ENCODE peak calls at places on chromosomes 1 and 21, in ten cellular contexts. Y is sigmoid colon, L is transverse colon, K is stomach, U is tibial nerve, P is ovary, C is H1, H is A549, B is upper lobe of left lung, O is K562. T is an unnamed sample.

GRCh38 chr1:156444407-156445001 is 56.1 kb downstream of the MEF2D start:
- DNase-seq in Y (no peak), L (no peak), K (no peak), U (no peak), P (no peak), C (no peak), H (peak), B (no peak), O (peak), T (no peak)

GRCh38 chr1:233359431-233359830 is 31.9 kb downstream of the MAP3K21 start:
- DNase-seq in Y (no peak), L (peak), K (peak), U (no peak), P (no peak), C (no peak), H (peak), B (peak), O (no peak), T (no peak)

GRCh38 chr1:174744886-174745285 is 254.9 kb upstream of the CACYBP start:
- DNase-seq in Y (no peak), L (no peak), K (no peak), U (no peak), P (no peak), C (no peak), H (no peak), B (no peak), O (no peak), T (no peak)

GRCh38 chr21:46434322-46434958 is 24.3 kb upstream of the DIP2A start:
- DNase-seq in Y (no peak), L (no peak), K (no peak), U (no peak), P (no peak), C (no peak), H (no peak), B (no peak), O (no peak), T (no peak)

GRCh38 chr1:181106479-181106878 is 18.0 kb downstream of the IER5 start:
- DNase-seq in Y (no peak), L (no peak), K (no peak), U (no peak), P (no peak), C (no peak), H (no peak), B (no peak), O (no peak), T (no peak)

GRCh38 chr1:20732071-20732587 is 374 bp downstream of the SH2D5 start:
- DNase-seq in Y (no peak), L (peak), K (peak), U (no peak), P (peak), C (peak), H (peak), B (peak), O (no peak), T (no peak)

GRCh38 chr1:77220687-77221463 is 1.6 kb upstream of the PIGK start:
- DNase-seq in Y (no peak), L (no peak), K (no peak), U (no peak), P (no peak), C (no peak), H (no peak), B (no peak), O (no peak), T (no peak)

GRCh38 chr21:29196664-29197052 is 66.2 kb downstream of the MAP3K7CL start:
- DNase-seq in Y (no peak), L (no peak), K (no peak), U (no peak), P (no peak), C (no peak), H (no peak), B (no peak), O (no peak), T (no peak)

GRCh38 chr1:242056988-242057744 is 58.3 kb upstream of the MAP1LC3C start:
- DNase-seq in Y (no peak), L (no peak), K (no peak), U (no peak), P (no peak), C (no peak), H (no peak), B (no peak), O (no peak), T (no peak)

GRCh38 chr1:242057745-242058115 is 58.8 kb upstream of the MAP1LC3C start:
- DNase-seq in Y (no peak), L (no peak), K (no peak), U (no peak), P (no peak), C (no peak), H (no peak), B (no peak), O (no peak), T (no peak)

GRCh38 chr1:242065813-242066212 is 66.9 kb upstream of the MAP1LC3C start:
- DNase-seq in Y (no peak), L (no peak), K (no peak), U (no peak), P (no peak), C (no peak), H (no peak), B (no peak), O (no peak), T (no peak)

GRCh38 chr1:242059976-242060375 is 61.1 kb upstream of the MAP1LC3C start:
- DNase-seq in Y (no peak), L (no peak), K (no peak), U (no peak), P (no peak), C (no peak), H (no peak), B (no peak), O (no peak), T (no peak)

DNA sequence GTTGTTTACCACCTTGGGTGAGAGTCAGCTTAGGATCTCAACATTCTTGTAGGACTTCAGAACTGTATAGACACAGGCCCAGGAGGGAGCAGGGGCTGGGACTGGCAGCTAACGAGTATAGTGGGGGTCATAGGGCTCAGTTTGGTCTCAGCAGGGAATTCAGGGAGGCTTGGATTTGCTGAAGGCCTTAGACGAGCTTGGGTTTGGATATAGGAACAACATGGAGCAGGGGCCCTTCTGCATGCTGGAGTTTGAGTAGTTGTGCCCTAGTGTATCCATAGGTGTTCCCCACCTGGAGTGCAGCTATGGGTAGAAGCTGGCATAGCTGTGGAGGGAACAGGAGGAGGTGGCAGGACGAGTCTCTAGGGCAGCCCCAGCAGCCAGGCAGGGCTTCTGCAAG is 63.4 kb upstream of the MAP1LC3C start:
- DNase-seq in Y (no peak), L (no peak), K (no peak), U (no peak), P (no peak), C (no peak), H (no peak), B (no peak), O (no peak), T (no peak)
- TF ChIP-seq EP300 in Y (no peak), L (no peak), K (no peak), U (no peak), P (no peak), C (no peak), H (no peak), B (no peak), O (no peak), T (no peak)

DNA sequence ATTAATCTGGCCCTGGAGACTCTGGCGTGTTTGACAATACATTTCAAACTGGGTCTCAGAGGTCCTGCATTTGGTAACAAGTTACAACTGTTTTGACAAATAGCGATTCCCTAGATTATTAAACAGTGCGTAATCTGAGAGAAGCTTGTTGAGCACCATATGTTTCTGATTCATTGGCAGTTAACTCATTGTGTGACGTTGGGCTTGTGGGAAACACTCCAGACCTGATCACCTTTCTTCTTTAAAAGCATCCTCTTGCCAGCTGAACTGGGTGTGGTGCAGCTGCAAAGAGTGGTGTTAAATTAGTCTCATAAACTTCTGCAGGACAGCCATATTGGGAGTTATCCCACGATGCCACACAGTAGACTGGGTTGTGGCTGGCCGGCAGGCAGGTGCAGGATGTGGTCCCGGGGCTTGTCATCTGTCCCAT is 82.7 kb downstream of the CDC7 start:
- DNase-seq in Y (no peak), L (peak), K (no peak), U (no peak), P (no peak), C (no peak), H (no peak), B (no peak), O (no peak), T (no peak)
- TF ChIP-seq EP300 in Y (no peak), L (no peak), K (no peak), U (no peak), P (no peak), C (no peak), H (no peak), B (no peak), O (no peak), T (no peak)

GRCh38 chr1:117708323-117709288 is 102.8 kb downstream of the TENT5C start:
- DNase-seq in Y (no peak), L (no peak), K (no peak), U (no peak), P (no peak), C (peak), H (no peak), B (no peak), O (peak), T (no peak)

GRCh38 chr1:117707371-117707770 is 101.5 kb downstream of the TENT5C start:
- DNase-seq in Y (no peak), L (no peak), K (no peak), U (no peak), P (no peak), C (no peak), H (no peak), B (no peak), O (no peak), T (no peak)

GRCh38 chr1:117712598-117712997 is 106.8 kb downstream of the TENT5C start:
- DNase-seq in Y (no peak), L (no peak), K (no peak), U (no peak), P (no peak), C (no peak), H (no peak), B (no peak), O (peak), T (no peak)

GRCh38 chr1:117710710-117711109 is 104.9 kb downstream of the TENT5C start:
- DNase-seq in Y (no peak), L (no peak), K (no peak), U (no peak), P (no peak), C (peak), H (no peak), B (no peak), O (no peak), T (no peak)

DNA sequence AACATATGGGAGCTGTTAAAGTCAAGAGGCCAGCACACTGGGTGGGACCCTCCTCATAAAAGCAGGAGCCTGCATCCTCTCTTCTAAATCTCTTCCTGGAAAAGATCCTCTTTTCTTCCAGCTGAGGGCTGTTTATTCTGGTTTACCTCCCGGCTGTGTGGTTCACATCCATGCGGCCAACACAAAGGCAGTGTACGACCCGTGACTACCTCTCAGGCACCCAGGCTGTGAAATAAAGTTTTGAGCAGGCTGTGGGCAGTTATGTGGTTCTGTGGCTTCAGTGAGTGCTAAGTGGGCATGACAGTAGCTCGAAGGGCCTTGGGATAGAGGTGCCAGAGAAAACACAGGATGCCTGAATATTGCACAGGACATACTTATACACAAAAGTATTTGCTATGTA is 103.5 kb downstream of the TENT5C start:
- DNase-seq in Y (no peak), L (no peak), K (no peak), U (no peak), P (no peak), C (no peak), H (no peak), B (no peak), O (no peak), T (no peak)
- TF ChIP-seq EP300 in Y (no peak), L (no peak), K (no peak), U (no peak), P (no peak), C (no peak), H (no peak), B (no peak), O (no peak), T (no peak)

DNA sequence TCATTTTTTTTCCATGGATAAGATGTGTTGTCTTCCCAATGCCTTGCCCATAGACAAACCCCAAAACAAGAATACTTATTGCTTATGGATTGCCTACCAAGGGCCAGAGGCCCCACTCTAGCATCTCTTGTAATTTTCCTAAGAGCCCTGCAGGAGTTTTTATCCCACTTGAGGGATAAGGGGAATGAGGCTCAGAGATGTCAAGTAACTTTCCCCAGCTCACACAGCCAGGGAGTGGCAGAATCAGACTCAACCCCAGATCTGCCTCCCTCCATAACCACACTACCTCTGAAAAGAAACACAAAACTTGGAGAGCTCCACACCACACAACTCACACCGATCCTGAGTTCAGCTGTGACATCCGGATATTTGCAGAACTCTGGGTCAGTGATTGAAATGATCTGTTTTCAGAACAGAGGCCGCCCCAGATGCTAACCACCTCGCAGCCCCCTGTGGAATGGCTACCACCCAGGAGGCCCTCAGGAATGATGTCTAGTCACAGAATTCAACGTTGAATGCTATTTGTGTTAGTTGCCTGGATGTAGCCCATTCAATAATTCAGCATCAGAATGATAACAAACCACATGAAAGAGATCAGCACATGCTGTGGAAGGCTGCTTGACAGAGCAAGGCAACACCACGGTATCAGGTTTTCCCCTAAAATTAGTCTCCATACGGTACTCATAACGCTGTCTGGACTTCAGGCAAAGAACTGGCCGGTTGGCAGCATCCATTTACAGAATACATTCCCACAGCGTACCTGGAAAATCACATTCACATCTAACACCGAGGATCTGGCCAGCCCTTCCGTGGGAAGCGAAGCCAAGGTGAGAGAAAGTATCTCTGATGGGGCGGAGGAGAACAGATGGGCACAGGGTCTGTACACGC is 231.9 kb downstream of the TOMM20 start:
- DNase-seq in Y (no peak), L (no peak), K (no peak), U (no peak), P (no peak), C (no peak), H (no peak), B (no peak), O (no peak), T (no peak)
- TF ChIP-seq EP300 in Y (no peak), L (no peak), K (no peak), U (no peak), P (no peak), C (no peak), H (no peak), B (no peak), O (no peak), T (no peak)

DNA sequence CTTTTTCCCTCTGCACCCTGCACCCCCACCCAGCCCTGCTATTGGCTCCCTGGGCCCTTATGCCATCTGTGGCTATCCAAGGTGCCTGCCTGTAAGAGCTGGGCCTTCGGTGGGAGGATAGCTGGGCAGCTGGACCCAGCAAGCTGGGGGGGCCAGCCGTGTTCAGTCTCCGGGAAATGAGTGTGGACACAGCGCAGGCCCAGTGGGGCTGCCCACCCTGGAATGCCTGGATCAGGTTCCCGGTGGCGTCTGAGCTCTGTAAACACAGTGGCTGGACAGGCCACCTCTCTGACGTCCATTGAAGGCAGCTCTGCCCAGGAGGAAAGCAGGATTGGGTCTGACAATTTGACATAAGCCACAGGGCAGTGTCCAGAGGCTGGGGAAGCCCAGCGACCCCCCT is 127.8 kb downstream of the FOXD2 start:
- DNase-seq in Y (no peak), L (no peak), K (no peak), U (no peak), P (no peak), C (no peak), H (no peak), B (no peak), O (no peak), T (no peak)
- TF ChIP-seq EP300 in Y (no peak), L (no peak), K (no peak), U (no peak), P (no peak), C (no peak), H (no peak), B (no peak), O (no peak), T (no peak)

GRCh38 chr1:103948526-103948925 is 198.8 kb downstream of the AMY1C start:
- DNase-seq in Y (no peak), L (no peak), K (no peak), U (no peak), P (no peak), C (no peak), H (no peak), B (no peak), O (no peak), T (no peak)

GRCh38 chr1:103953386-103953785 is 203.7 kb downstream of the AMY1C start:
- DNase-seq in Y (no peak), L (no peak), K (no peak), U (no peak), P (no peak), C (no peak), H (no peak), B (no peak), O (no peak), T (no peak)

GRCh38 chr1:103945774-103946173 is 196.1 kb downstream of the AMY1C start:
- DNase-seq in Y (no peak), L (no peak), K (no peak), U (no peak), P (no peak), C (no peak), H (no peak), B (no peak), O (no peak), T (no peak)

GRCh38 chr1:103949714-103950113 is 200.0 kb downstream of the AMY1C start:
- DNase-seq in Y (no peak), L (no peak), K (no peak), U (no peak), P (no peak), C (no peak), H (no peak), B (no peak), O (no peak), T (no peak)
- TF ChIP-seq EP300 in Y (no peak), L (no peak), K (no peak), U (no peak), P (no peak), C (no peak), H (no peak), B (no peak), O (no peak), T (no peak)

DNA sequence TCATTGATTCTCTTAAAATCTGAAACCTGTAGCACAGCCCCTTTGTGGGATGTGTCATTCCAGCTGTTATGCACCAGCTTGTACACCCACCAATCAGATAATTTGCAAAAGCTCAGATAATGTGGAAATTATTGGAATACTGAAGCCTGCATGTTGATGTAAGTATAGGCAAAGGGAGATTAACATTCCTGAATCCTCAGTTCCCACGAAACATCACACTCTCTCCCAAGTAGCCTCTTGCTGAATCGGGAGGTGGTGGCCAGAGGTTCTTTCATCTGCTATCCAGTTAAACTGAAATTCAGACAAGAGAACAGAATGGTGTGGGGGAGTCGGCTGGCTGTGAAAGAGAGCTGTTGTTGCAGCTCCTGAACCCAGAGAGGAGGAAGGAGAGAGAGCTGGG is 170.9 kb downstream of the ZBTB18 start:
- DNase-seq in Y (no peak), L (no peak), K (no peak), U (no peak), P (no peak), C (no peak), H (no peak), B (no peak), O (no peak), T (no peak)
- TF ChIP-seq EP300 in Y (no peak), L (no peak), K (no peak), U (no peak), P (no peak), C (no peak), H (no peak), B (no peak), O (no peak), T (no peak)

DNA sequence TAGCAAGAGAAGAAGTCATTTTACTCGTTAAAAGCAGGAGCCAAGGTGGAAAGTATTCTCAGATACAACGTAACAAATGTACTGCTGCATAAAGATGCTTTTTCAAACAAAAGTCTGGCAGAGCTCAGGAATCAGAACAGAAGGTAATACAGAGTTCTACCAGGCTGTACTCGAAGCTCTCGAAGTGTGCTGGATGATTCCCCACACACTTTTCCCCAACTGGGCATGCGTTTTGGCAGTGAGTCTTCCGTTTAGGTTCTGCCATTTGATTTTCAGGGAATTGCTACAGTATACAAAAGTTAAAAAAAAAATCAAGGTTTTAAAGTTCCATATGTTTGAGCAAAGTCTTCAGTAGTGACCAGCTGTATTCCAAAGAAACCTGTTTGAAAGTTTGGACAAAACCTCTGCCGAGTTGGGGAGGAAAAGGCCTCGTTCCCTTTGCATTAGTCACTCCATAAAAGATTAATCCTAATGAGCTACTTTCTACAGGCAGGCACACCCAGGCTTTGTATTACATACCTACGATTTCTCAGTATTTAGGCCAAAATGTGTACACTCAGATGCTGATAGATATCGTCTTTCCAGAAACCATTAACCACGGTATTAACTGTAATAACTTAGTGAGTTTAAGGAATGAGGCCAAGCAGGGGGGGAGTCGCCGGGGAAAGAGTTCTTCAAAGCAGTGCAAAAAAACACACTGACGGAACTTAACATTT is 477.1 kb downstream of the LMO4 start:
- DNase-seq in Y (no peak), L (no peak), K (no peak), U (no peak), P (no peak), C (no peak), H (peak), B (no peak), O (no peak), T (no peak)
- TF ChIP-seq EP300 in Y (no peak), L (no peak), K (no peak), U (no peak), P (no peak), C (no peak), H (peak), B (no peak), O (no peak), T (no peak)